ENCODE peak calls at places on chromosome 16, in eight cellular contexts. One of them, this sample, is unnamed.

GRCh38 chr16:3954411-3954921 is 74.0 kb upstream of the CREBBP start:
- DNase-seq in endothelial cell of umbilical vein: no peak
- DNase-seq in A549: no peak
- DNase-seq in nephron progenitor cell: no peak
- DNase-seq in fibroblast of mammary gland: no peak
- DNase-seq in cardiac muscle cell: no peak
- DNase-seq in lower leg skin: no peak
- DNase-seq in endodermal cell: no peak
- DNase-seq in this sample: no peak

GRCh38 chr16:4306439-4307214 is 9.2 kb upstream of the GLIS2 start:
- DNase-seq in endothelial cell of umbilical vein: no peak
- DNase-seq in A549: no peak
- DNase-seq in nephron progenitor cell: peak
- DNase-seq in fibroblast of mammary gland: no peak
- DNase-seq in cardiac muscle cell: peak
- DNase-seq in lower leg skin: no peak
- DNase-seq in endodermal cell: peak
- DNase-seq in this sample: no peak

GRCh38 chr16:53631236-53631635 is 72.4 kb downstream of the RPGRIP1L start:
- DNase-seq in endothelial cell of umbilical vein: no peak
- DNase-seq in A549: no peak
- DNase-seq in nephron progenitor cell: no peak
- DNase-seq in fibroblast of mammary gland: no peak
- DNase-seq in cardiac muscle cell: no peak
- DNase-seq in lower leg skin: no peak
- DNase-seq in endodermal cell: no peak
- DNase-seq in this sample: no peak

GRCh38 chr16:88437367-88437964 is 15.6 kb upstream of the ZFPM1 start:
- DNase-seq in endothelial cell of umbilical vein: peak
- DNase-seq in A549: peak
- DNase-seq in nephron progenitor cell: peak
- DNase-seq in fibroblast of mammary gland: peak
- DNase-seq in cardiac muscle cell: peak
- DNase-seq in lower leg skin: no peak
- DNase-seq in endodermal cell: peak
- DNase-seq in this sample: peak

GRCh38 chr16:4924593-4925378 is 12.2 kb downstream of the PPL start:
- DNase-seq in endothelial cell of umbilical vein: no peak
- DNase-seq in A549: no peak
- DNase-seq in nephron progenitor cell: no peak
- DNase-seq in fibroblast of mammary gland: no peak
- DNase-seq in cardiac muscle cell: no peak
- DNase-seq in lower leg skin: no peak
- DNase-seq in endodermal cell: peak
- DNase-seq in this sample: no peak

GRCh38 chr16:52873997-52874500 is 178.6 kb downstream of the CHD9NB start:
- DNase-seq in endothelial cell of umbilical vein: no peak
- DNase-seq in A549: no peak
- DNase-seq in nephron progenitor cell: no peak
- DNase-seq in fibroblast of mammary gland: no peak
- DNase-seq in cardiac muscle cell: no peak
- DNase-seq in lower leg skin: no peak
- DNase-seq in endodermal cell: no peak
- DNase-seq in this sample: no peak

GRCh38 chr16:26987631-26988030 is 79.1 kb upstream of the C16orf82 start:
- DNase-seq in endothelial cell of umbilical vein: no peak
- DNase-seq in A549: no peak
- DNase-seq in nephron progenitor cell: no peak
- DNase-seq in fibroblast of mammary gland: peak
- DNase-seq in cardiac muscle cell: no peak
- DNase-seq in lower leg skin: peak
- DNase-seq in endodermal cell: peak
- DNase-seq in this sample: no peak

GRCh38 chr16:35134471-35134870 is 1675.1 kb downstream of the TP53TG3F start:
- DNase-seq in endothelial cell of umbilical vein: no peak
- DNase-seq in A549: no peak
- DNase-seq in nephron progenitor cell: no peak
- DNase-seq in fibroblast of mammary gland: no peak
- DNase-seq in cardiac muscle cell: no peak
- DNase-seq in lower leg skin: no peak
- DNase-seq in endodermal cell: no peak
- DNase-seq in this sample: no peak

GRCh38 chr16:50154369-50154947 is 1.4 kb downstream of the TENT4B start:
- DNase-seq in endothelial cell of umbilical vein: peak
- DNase-seq in A549: peak
- DNase-seq in nephron progenitor cell: no peak
- DNase-seq in fibroblast of mammary gland: peak
- DNase-seq in cardiac muscle cell: peak
- DNase-seq in lower leg skin: no peak
- DNase-seq in endodermal cell: peak
- DNase-seq in this sample: no peak

GRCh38 chr16:12341423-12341822 is 364.9 kb downstream of the SNX29 start:
- DNase-seq in endothelial cell of umbilical vein: peak
- DNase-seq in A549: peak
- DNase-seq in nephron progenitor cell: no peak
- DNase-seq in fibroblast of mammary gland: peak
- DNase-seq in cardiac muscle cell: no peak
- DNase-seq in lower leg skin: no peak
- DNase-seq in endodermal cell: no peak
- DNase-seq in this sample: no peak

GRCh38 chr16:67142342-67142741 is 8.5 kb downstream of the B3GNT9 start:
- DNase-seq in endothelial cell of umbilical vein: no peak
- DNase-seq in A549: no peak
- DNase-seq in nephron progenitor cell: no peak
- DNase-seq in fibroblast of mammary gland: no peak
- DNase-seq in cardiac muscle cell: no peak
- DNase-seq in lower leg skin: no peak
- DNase-seq in endodermal cell: no peak
- DNase-seq in this sample: no peak

GRCh38 chr16:68257906-68258800 is 6.2 kb upstream of the SLC7A6 start:
- DNase-seq in endothelial cell of umbilical vein: peak
- DNase-seq in A549: peak
- DNase-seq in nephron progenitor cell: peak
- DNase-seq in fibroblast of mammary gland: peak
- DNase-seq in cardiac muscle cell: no peak
- DNase-seq in lower leg skin: no peak
- DNase-seq in endodermal cell: no peak
- DNase-seq in this sample: no peak

GRCh38 chr16:48359983-48360382 is 25.2 kb downstream of the SIAH1 start:
- DNase-seq in endothelial cell of umbilical vein: no peak
- DNase-seq in A549: no peak
- DNase-seq in nephron progenitor cell: no peak
- DNase-seq in fibroblast of mammary gland: no peak
- DNase-seq in cardiac muscle cell: no peak
- DNase-seq in lower leg skin: no peak
- DNase-seq in endodermal cell: no peak
- DNase-seq in this sample: no peak

GRCh38 chr16:24151482-24151939 is 104.6 kb upstream of the CACNG3 start:
- DNase-seq in endothelial cell of umbilical vein: peak
- DNase-seq in A549: no peak
- DNase-seq in nephron progenitor cell: no peak
- DNase-seq in fibroblast of mammary gland: no peak
- DNase-seq in cardiac muscle cell: peak
- DNase-seq in lower leg skin: no peak
- DNase-seq in endodermal cell: no peak
- DNase-seq in this sample: no peak

GRCh38 chr16:86306811-86307517 is 203.4 kb upstream of the FOXF1 start:
- DNase-seq in endothelial cell of umbilical vein: no peak
- DNase-seq in A549: no peak
- DNase-seq in nephron progenitor cell: no peak
- DNase-seq in fibroblast of mammary gland: peak
- DNase-seq in cardiac muscle cell: no peak
- DNase-seq in lower leg skin: no peak
- DNase-seq in endodermal cell: no peak
- DNase-seq in this sample: no peak

GRCh38 chr16:50460538-50461399 is 87.4 kb upstream of the NKD1 start:
- DNase-seq in endothelial cell of umbilical vein: no peak
- DNase-seq in A549: no peak
- DNase-seq in nephron progenitor cell: no peak
- DNase-seq in fibroblast of mammary gland: no peak
- DNase-seq in cardiac muscle cell: no peak
- DNase-seq in lower leg skin: peak
- DNase-seq in endodermal cell: peak
- DNase-seq in this sample: no peak

GRCh38 chr16:2952679-2953078 is 11.4 kb upstream of the KREMEN2 start:
- DNase-seq in endothelial cell of umbilical vein: no peak
- DNase-seq in A549: no peak
- DNase-seq in nephron progenitor cell: no peak
- DNase-seq in fibroblast of mammary gland: no peak
- DNase-seq in cardiac muscle cell: no peak
- DNase-seq in lower leg skin: no peak
- DNase-seq in endodermal cell: peak
- DNase-seq in this sample: no peak

GRCh38 chr16:52283581-52284375 is 263.2 kb downstream of the TOX3 start:
- DNase-seq in endothelial cell of umbilical vein: no peak
- DNase-seq in A549: no peak
- DNase-seq in nephron progenitor cell: no peak
- DNase-seq in fibroblast of mammary gland: no peak
- DNase-seq in cardiac muscle cell: no peak
- DNase-seq in lower leg skin: no peak
- DNase-seq in endodermal cell: no peak
- DNase-seq in this sample: no peak

GRCh38 chr16:85334718-85335583 is 222.7 kb upstream of the CIBAR2 start:
- DNase-seq in endothelial cell of umbilical vein: peak
- DNase-seq in A549: no peak
- DNase-seq in nephron progenitor cell: peak
- DNase-seq in fibroblast of mammary gland: no peak
- DNase-seq in cardiac muscle cell: peak
- DNase-seq in lower leg skin: no peak
- DNase-seq in endodermal cell: peak
- DNase-seq in this sample: no peak

GRCh38 chr16:8555400-8555799 is 34.9 kb downstream of the TMEM114 start:
- DNase-seq in endothelial cell of umbilical vein: no peak
- DNase-seq in A549: no peak
- DNase-seq in nephron progenitor cell: no peak
- DNase-seq in fibroblast of mammary gland: no peak
- DNase-seq in cardiac muscle cell: no peak
- DNase-seq in lower leg skin: no peak
- DNase-seq in endodermal cell: no peak
- DNase-seq in this sample: no peak

GRCh38 chr16:50502616-50503000 is 45.6 kb upstream of the NKD1 start:
- DNase-seq in endothelial cell of umbilical vein: no peak
- DNase-seq in A549: no peak
- DNase-seq in nephron progenitor cell: no peak
- DNase-seq in fibroblast of mammary gland: no peak
- DNase-seq in cardiac muscle cell: no peak
- DNase-seq in lower leg skin: peak
- DNase-seq in endodermal cell: peak
- DNase-seq in this sample: no peak

DNA sequence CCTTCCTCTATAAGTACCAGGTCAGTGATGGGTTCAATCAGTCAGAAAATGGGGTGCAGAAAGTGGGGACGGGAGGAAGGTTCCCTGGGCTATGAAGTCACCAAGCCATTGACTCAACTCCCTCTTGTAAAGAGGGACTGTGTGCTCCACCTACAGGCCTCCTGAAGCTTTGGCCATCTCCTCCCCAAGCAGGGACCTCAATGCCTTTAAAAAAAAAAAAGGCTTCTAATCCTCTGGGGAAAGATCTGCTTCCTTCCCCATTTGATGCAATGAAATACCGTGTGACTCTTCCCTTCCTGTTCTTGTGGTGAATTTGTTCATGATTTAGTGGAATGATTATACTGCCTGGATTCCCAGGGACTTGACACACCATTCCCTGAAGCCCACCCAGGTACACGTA is 30.8 kb downstream of the VWA3A start:
- DNase-seq in endothelial cell of umbilical vein: no peak
- DNase-seq in A549: peak
- DNase-seq in nephron progenitor cell: no peak
- DNase-seq in fibroblast of mammary gland: peak
- DNase-seq in cardiac muscle cell: no peak
- DNase-seq in lower leg skin: no peak
- DNase-seq in endodermal cell: no peak
- DNase-seq in this sample: no peak
- TF ChIP-seq CTCF in endothelial cell of umbilical vein: no peak
- TF ChIP-seq CTCF in A549: no peak
- TF ChIP-seq CTCF in nephron progenitor cell: no peak
- TF ChIP-seq CTCF in fibroblast of mammary gland: peak
- TF ChIP-seq CTCF in cardiac muscle cell: no peak
- TF ChIP-seq CTCF in lower leg skin: no peak
- TF ChIP-seq CTCF in endodermal cell: peak
- TF ChIP-seq CTCF in this sample: no peak

GRCh38 chr16:30657866-30658730 is at the start of gene FBRS:
- DNase-seq in endothelial cell of umbilical vein: peak
- DNase-seq in A549: peak
- DNase-seq in nephron progenitor cell: peak
- DNase-seq in fibroblast of mammary gland: peak
- DNase-seq in cardiac muscle cell: peak
- DNase-seq in lower leg skin: peak
- DNase-seq in endodermal cell: peak
- DNase-seq in this sample: peak
- TF ChIP-seq CTCF in endothelial cell of umbilical vein: peak
- TF ChIP-seq CTCF in A549: peak
- TF ChIP-seq CTCF in nephron progenitor cell: peak
- TF ChIP-seq CTCF in fibroblast of mammary gland: peak
- TF ChIP-seq CTCF in cardiac muscle cell: peak
- TF ChIP-seq CTCF in lower leg skin: no peak
- TF ChIP-seq CTCF in endodermal cell: peak
- TF ChIP-seq CTCF in this sample: peak

GRCh38 chr16:31439519-31439918 is 3.1 kb downstream of the ZNF843 start:
- DNase-seq in endothelial cell of umbilical vein: no peak
- DNase-seq in A549: no peak
- DNase-seq in nephron progenitor cell: no peak
- DNase-seq in fibroblast of mammary gland: no peak
- DNase-seq in cardiac muscle cell: no peak
- DNase-seq in lower leg skin: no peak
- DNase-seq in endodermal cell: no peak
- DNase-seq in this sample: no peak
- TF ChIP-seq CTCF in endothelial cell of umbilical vein: no peak
- TF ChIP-seq CTCF in A549: no peak
- TF ChIP-seq CTCF in nephron progenitor cell: no peak
- TF ChIP-seq CTCF in fibroblast of mammary gland: no peak
- TF ChIP-seq CTCF in cardiac muscle cell: no peak
- TF ChIP-seq CTCF in lower leg skin: no peak
- TF ChIP-seq CTCF in endodermal cell: no peak
- TF ChIP-seq CTCF in this sample: no peak

GRCh38 chr16:89700100-89700648 is 1.3 kb downstream of the SPATA2L start:
- DNase-seq in endothelial cell of umbilical vein: peak
- DNase-seq in A549: peak
- DNase-seq in nephron progenitor cell: peak
- DNase-seq in fibroblast of mammary gland: peak
- DNase-seq in cardiac muscle cell: peak
- DNase-seq in lower leg skin: peak
- DNase-seq in endodermal cell: peak
- DNase-seq in this sample: peak

GRCh38 chr16:89701425-89702406 is at the start of gene SPATA2L:
- DNase-seq in endothelial cell of umbilical vein: peak
- DNase-seq in A549: peak
- DNase-seq in nephron progenitor cell: peak
- DNase-seq in fibroblast of mammary gland: no peak
- DNase-seq in cardiac muscle cell: peak
- DNase-seq in lower leg skin: peak
- DNase-seq in endodermal cell: peak
- DNase-seq in this sample: peak

GRCh38 chr16:89697616-89698331 is 3.7 kb downstream of the SPATA2L start:
- DNase-seq in endothelial cell of umbilical vein: no peak
- DNase-seq in A549: no peak
- DNase-seq in nephron progenitor cell: no peak
- DNase-seq in fibroblast of mammary gland: no peak
- DNase-seq in cardiac muscle cell: no peak
- DNase-seq in lower leg skin: no peak
- DNase-seq in endodermal cell: peak
- DNase-seq in this sample: no peak

GRCh38 chr16:89704281-89704680 is 2.8 kb upstream of the SPATA2L start:
- DNase-seq in endothelial cell of umbilical vein: no peak
- DNase-seq in A549: no peak
- DNase-seq in nephron progenitor cell: no peak
- DNase-seq in fibroblast of mammary gland: no peak
- DNase-seq in cardiac muscle cell: no peak
- DNase-seq in lower leg skin: peak
- DNase-seq in endodermal cell: peak
- DNase-seq in this sample: no peak

GRCh38 chr16:89700649-89701424 is 668 bp downstream of the SPATA2L start:
- DNase-seq in endothelial cell of umbilical vein: peak
- DNase-seq in A549: peak
- DNase-seq in nephron progenitor cell: peak
- DNase-seq in fibroblast of mammary gland: no peak
- DNase-seq in cardiac muscle cell: peak
- DNase-seq in lower leg skin: peak
- DNase-seq in endodermal cell: peak
- DNase-seq in this sample: no peak
- TF ChIP-seq CTCF in endothelial cell of umbilical vein: peak
- TF ChIP-seq CTCF in A549: no peak
- TF ChIP-seq CTCF in nephron progenitor cell: no peak
- TF ChIP-seq CTCF in fibroblast of mammary gland: no peak
- TF ChIP-seq CTCF in cardiac muscle cell: peak
- TF ChIP-seq CTCF in lower leg skin: no peak
- TF ChIP-seq CTCF in endodermal cell: peak
- TF ChIP-seq CTCF in this sample: no peak

This sample was measured in mesothelial cell of epicardium.